ENCODE peak calls at places on chromosomes 3 and 15, in ten cellular contexts. P is activated CD4-positive, alpha-beta T cell treated with anti-CD3 and anti-CD28 coated beads for 4 hours; Y is NCI-H524; L is Calu3; M is activated T-helper 9 cell treated with anti-CD3 and anti-CD28 coated beads, Interleukin-2, amount 50 U/mL, for 16 hours; R is GOT3; V is ELR; Q is CD8-positive, alpha-beta memory T cell; B is activated naive CD4-positive, alpha-beta T cell treated with anti-CD3 and anti-CD28 coated beads for 36 hours; G is LHCN-M2. H is an unnamed sample.

GRCh38 chr3:171874251-171874679 is 31.1 kb downstream of the TMEM212 start:
- DNase-seq in M (no peak), Y (no peak), P (no peak), V (peak), Q (no peak), G (peak), L (peak), R (no peak), B (no peak), H (no peak)

GRCh38 chr3:53858096-53858741 is 11.9 kb downstream of the IL17RB start:
- DNase-seq in L (no peak), P (no peak), Y (no peak), B (no peak), V (no peak), M (no peak), Q (no peak), G (no peak), R (no peak), H (no peak)

GRCh38 chr3:172246107-172246870 is 202.0 kb downstream of the GHSR start:
- DNase-seq in B (no peak), M (no peak), G (peak), L (no peak), Q (no peak), R (no peak), P (no peak), Y (no peak), V (no peak), H (no peak)

GRCh38 chr3:68090571-68090970 is 436.2 kb upstream of the SUCLG2 start:
- DNase-seq in Y (no peak), R (no peak), P (no peak), G (no peak), Q (no peak), V (no peak), B (no peak), M (no peak), L (no peak), H (no peak)

GRCh38 chr3:72343078-72343477 is 505.2 kb downstream of the SHQ1 start:
- DNase-seq in R (no peak), Y (no peak), P (peak), M (no peak), Q (no peak), L (no peak), B (peak), G (peak), V (peak), H (no peak)

GRCh38 chr15:34161329-34161953 is 48.5 kb downstream of the KATNBL1 start:
- DNase-seq in L (no peak), Y (no peak), G (peak), M (no peak), P (no peak), R (no peak), Q (no peak), V (peak), B (no peak), H (no peak)

GRCh38 chr3:177468816-177469590 is 271.7 kb upstream of the TBL1XR1 start:
- DNase-seq in L (no peak), B (no peak), Q (no peak), R (no peak), P (no peak), M (no peak), V (no peak), Y (no peak), G (peak), H (no peak)

GRCh38 chr3:30770387-30770786 is 124.1 kb downstream of the GADL1 start:
- DNase-seq in P (no peak), L (peak), Q (no peak), M (no peak), R (no peak), B (no peak), Y (no peak), V (peak), G (peak), H (no peak)

GRCh38 chr15:80403712-80404056 is 498 bp upstream of the ARNT2 start:
- DNase-seq in B (no peak), R (no peak), Q (no peak), G (no peak), V (no peak), L (peak), P (no peak), Y (no peak), M (no peak), H (no peak)

GRCh38 chr3:46289551-46289950 is 47.3 kb downstream of the CCR3 start:
- DNase-seq in Q (no peak), B (no peak), Y (no peak), P (no peak), M (no peak), R (no peak), V (no peak), L (no peak), G (no peak), H (no peak)

GRCh38 chr3:194397757-194398312 is 1.2 kb downstream of the GP5 start:
- DNase-seq in G (no peak), V (no peak), Y (peak), Q (no peak), B (peak), L (no peak), P (no peak), M (no peak), R (no peak), H (no peak)

GRCh38 chr3:14687360-14687759 is 12.4 kb downstream of the C3orf20 start:
- DNase-seq in B (no peak), Y (no peak), Q (no peak), M (no peak), L (no peak), V (no peak), P (no peak), R (no peak), G (no peak), H (no peak)

GRCh38 chr3:114446605-114447004 is 152.8 kb downstream of the TIGIT start:
- DNase-seq in P (no peak), B (no peak), M (no peak), Q (no peak), G (no peak), R (no peak), Y (no peak), L (no peak), V (no peak), H (no peak)

GRCh38 chr3:190060401-190060800 is 60.3 kb downstream of the P3H2 start:
- DNase-seq in P (no peak), Q (no peak), B (no peak), G (no peak), L (no peak), Y (no peak), M (no peak), V (no peak), R (no peak), H (no peak)

GRCh38 chr3:41662288-41662687 is 299.6 kb downstream of the ULK4 start:
- DNase-seq in Q (no peak), G (peak), V (peak), Y (no peak), R (no peak), M (no peak), L (no peak), P (no peak), B (no peak), H (no peak)

GRCh38 chr15:33874156-33874555 is 94.1 kb upstream of the CHRM5 start:
- DNase-seq in Y (no peak), G (no peak), R (no peak), L (no peak), V (no peak), P (no peak), Q (no peak), B (no peak), M (no peak), H (no peak)

GRCh38 chr3:46695177-46695961 is 1.9 kb upstream of the ALS2CL start:
- DNase-seq in B (peak), R (no peak), P (peak), Y (peak), G (peak), Q (no peak), V (peak), M (no peak), L (peak), H (no peak)

GRCh38 chr3:122014741-122015140 is 7.3 kb downstream of the ILDR1 start:
- DNase-seq in L (no peak), B (peak), M (no peak), Q (no peak), G (no peak), R (no peak), P (no peak), Y (no peak), V (no peak), H (no peak)

GRCh38 chr15:41996376-41996775 is 24.0 kb upstream of the EHD4 start:
- DNase-seq in B (no peak), G (no peak), Y (no peak), Q (no peak), L (no peak), P (no peak), M (no peak), V (no peak), R (no peak), H (no peak)

GRCh38 chr3:98513136-98513535 is 9.6 kb downstream of the CLDND1 start:
- DNase-seq in P (no peak), Q (no peak), M (no peak), V (peak), Y (no peak), R (no peak), G (peak), B (no peak), L (peak), H (no peak)

GRCh38 chr15:92907880-92908279 is 7.8 kb downstream of the CHD2 start:
- DNase-seq in B (peak), R (no peak), V (peak), L (peak), Q (no peak), Y (no peak), G (peak), M (no peak), P (peak), H (no peak)

GRCh38 chr3:38051131-38051530 is 12.1 kb downstream of the DLEC1 start:
- DNase-seq in M (no peak), B (no peak), P (no peak), Q (no peak), Y (no peak), L (no peak), G (no peak), R (no peak), V (no peak), H (no peak)

GRCh38 chr15:101813803-101814534 is 2.0 kb downstream of the OR4F15 start:
- DNase-seq in Q (no peak), M (no peak), R (no peak), P (no peak), G (peak), Y (no peak), B (no peak), L (no peak), V (peak), H (no peak)

GRCh38 chr15:101269479-101270223 is 7.6 kb downstream of the SELENOS start:
- DNase-seq in Y (no peak), L (peak), G (no peak), Q (no peak), P (no peak), R (no peak), M (no peak), B (no peak), V (no peak), H (no peak)

GRCh38 chr3:184003187-184003967 is 14.3 kb downstream of the ABCC5 start:
- DNase-seq in R (no peak), G (peak), Q (no peak), P (no peak), L (no peak), M (no peak), V (peak), Y (no peak), B (no peak), H (no peak)

GRCh38 chr3:133112666-133113065 is 74.5 kb downstream of the TMEM108 start:
- DNase-seq in Y (no peak), L (no peak), G (peak), B (no peak), Q (no peak), R (no peak), M (no peak), V (no peak), P (no peak), H (no peak)

GRCh38 chr3:86793786-86794185 is 197.2 kb downstream of the VGLL3 start:
- DNase-seq in L (peak), M (no peak), P (no peak), Q (no peak), Y (no peak), V (peak), R (no peak), G (peak), B (no peak), H (no peak)

GRCh38 chr3:171446801-171447578 is 13.2 kb downstream of the TNIK start:
- DNase-seq in L (no peak), G (peak), P (no peak), B (no peak), M (no peak), Q (no peak), Y (no peak), R (no peak), V (peak), H (no peak)

GRCh38 chr3:23402728-23403505 is 199.8 kb downstream of the UBE2E2 start:
- DNase-seq in L (no peak), P (no peak), B (no peak), V (no peak), G (no peak), M (no peak), Q (no peak), Y (no peak), R (no peak), H (no peak)

GRCh38 chr3:6354653-6355052 is 506.3 kb upstream of the GRM7 start:
- DNase-seq in L (no peak), R (no peak), Q (no peak), G (no peak), M (no peak), B (no peak), Y (no peak), P (no peak), V (no peak), H (no peak)

GRCh38 chr3:70096376-70097055 is 97.0 kb downstream of the SAMMSON start:
- DNase-seq in M (no peak), B (no peak), R (no peak), V (no peak), L (no peak), G (no peak), Y (no peak), P (no peak), Q (no peak), H (no peak)

GRCh38 chr3:126914226-126914625 is 68.7 kb upstream of the PLXNA1 start:
- DNase-seq in G (peak), R (no peak), V (no peak), M (no peak), Y (peak), L (no peak), B (no peak), P (no peak), Q (no peak), H (peak)

GRCh38 chr3:126419151-126419703 is 24.5 kb downstream of the CFAP100 start:
- DNase-seq in V (no peak), G (no peak), L (no peak), Q (no peak), R (no peak), P (no peak), Y (no peak), M (no peak), B (no peak), H (no peak)

GRCh38 chr3:141243295-141243707 is 11.7 kb downstream of the PXYLP1 start:
- DNase-seq in V (peak), G (no peak), R (no peak), M (no peak), Y (no peak), B (peak), Q (peak), L (no peak), P (peak), H (no peak)

GRCh38 chr3:72177075-72178050 is 392.4 kb upstream of the PROK2 start:
- DNase-seq in Y (no peak), L (no peak), G (peak), P (no peak), Q (no peak), B (peak), R (no peak), V (no peak), M (no peak), H (no peak)

GRCh38 chr3:159762238-159762637 is 226.4 kb upstream of the IL12A start:
- DNase-seq in L (peak), P (no peak), G (peak), B (no peak), Y (peak), Q (no peak), M (no peak), V (peak), R (no peak), H (no peak)

GRCh38 chr3:158709666-158710083 is 22.6 kb downstream of the RARRES1 start:
- DNase-seq in P (no peak), R (peak), G (peak), Y (no peak), B (no peak), M (no peak), V (peak), Q (no peak), L (no peak), H (no peak)

GRCh38 chr3:141094851-141095545 is 43.9 kb downstream of the SPSB4 start:
- DNase-seq in V (no peak), Y (peak), P (no peak), B (no peak), G (peak), L (no peak), Q (no peak), M (no peak), R (no peak), H (peak)

GRCh38 chr3:114939920-114940319 is 207.2 kb downstream of the ZBTB20 start:
- DNase-seq in G (no peak), L (no peak), Q (no peak), R (no peak), B (no peak), Y (no peak), V (no peak), P (no peak), M (no peak), H (peak)

H was measured in DMS 273 treated with DMSO at 0.1 percent for 48 hours.